ENCODE peak calls at places on chromosomes 13 and 19, in four cellular contexts. One of them, this sample, is unnamed.
A peak's percentile ranks its signal among the peaks of the same experiment; 100 is the strongest.

GRCh38 chr13:105338044-105338443 is 1197.4 kb downstream of the EFNB2 start:
- DNase-seq in left lung: no peak
- DNase-seq in A549: no peak
- DNase-seq in CD8-positive, alpha-beta memory T cell: no peak
- DNase-seq in this sample: no peak

GRCh38 chr19:4379383-4380253 is 20.7 kb downstream of the SH3GL1 start:
- DNase-seq in left lung: peak; percentile 74
- DNase-seq in CD8-positive, alpha-beta memory T cell: peak; percentile 17
- DNase-seq in A549: peak; percentile 27
- DNase-seq in this sample: no peak

GRCh38 chr13:47334173-47334572 is 437.3 kb upstream of the HTR2A start:
- DNase-seq in CD8-positive, alpha-beta memory T cell: no peak
- DNase-seq in left lung: no peak
- DNase-seq in A549: no peak
- DNase-seq in this sample: no peak

GRCh38 chr13:87498681-87499080 is 172.5 kb upstream of the SLITRK5 start:
- DNase-seq in left lung: no peak
- DNase-seq in CD8-positive, alpha-beta memory T cell: no peak
- DNase-seq in A549: no peak
- DNase-seq in this sample: no peak

GRCh38 chr19:54199401-54199800 is 1.3 kb upstream of the RPS9 start:
- DNase-seq in left lung: no peak
- DNase-seq in CD8-positive, alpha-beta memory T cell: no peak
- DNase-seq in A549: no peak
- DNase-seq in this sample: no peak

GRCh38 chr19:33472696-33473624 is 48.6 kb downstream of the PEPD start:
- DNase-seq in A549: no peak
- DNase-seq in CD8-positive, alpha-beta memory T cell: no peak
- DNase-seq in left lung: no peak
- DNase-seq in this sample: no peak

GRCh38 chr13:31334547-31334946 is 134.8 kb downstream of the B3GLCT start:
- DNase-seq in left lung: no peak
- DNase-seq in CD8-positive, alpha-beta memory T cell: no peak
- DNase-seq in A549: no peak
- DNase-seq in this sample: no peak

GRCh38 chr13:62687727-62688126 is 1272.1 kb upstream of the PCDH20 start:
- DNase-seq in A549: no peak
- DNase-seq in left lung: no peak
- DNase-seq in CD8-positive, alpha-beta memory T cell: no peak
- DNase-seq in this sample: no peak

GRCh38 chr19:14147797-14148605 is 11.6 kb upstream of the ASF1B start:
- DNase-seq in A549: peak; percentile 73
- DNase-seq in CD8-positive, alpha-beta memory T cell: peak; percentile 30
- DNase-seq in left lung: peak; percentile 64
- DNase-seq in this sample: peak; percentile 25

GRCh38 chr13:99995503-99996176 is 14.1 kb downstream of the ZIC2 start:
- DNase-seq in left lung: no peak
- DNase-seq in CD8-positive, alpha-beta memory T cell: no peak
- DNase-seq in A549: no peak
- DNase-seq in this sample: no peak

GRCh38 chr13:79810671-79811070 is 329.7 kb downstream of the NDFIP2 start:
- DNase-seq in CD8-positive, alpha-beta memory T cell: no peak
- DNase-seq in A549: peak; percentile 4
- DNase-seq in left lung: no peak
- DNase-seq in this sample: no peak

GRCh38 chr19:1860133-1860775 is 3.1 kb downstream of the KLF16 start:
- DNase-seq in left lung: peak; percentile 63
- DNase-seq in A549: no peak
- DNase-seq in CD8-positive, alpha-beta memory T cell: peak; percentile 54
- DNase-seq in this sample: peak; percentile 70
- H3K4me3 ChIP-seq in left lung: no peak overlapping the region
- H3K4me3 ChIP-seq in A549: peak overlapping the region; percentile 68
- H3K4me3 ChIP-seq in CD8-positive, alpha-beta memory T cell: no peak overlapping the region
- H3K4me3 ChIP-seq in this sample: peak overlapping the region; percentile 13

GRCh38 chr19:45576682-45577081 is 7.9 kb downstream of the OPA3 start:
- DNase-seq in A549: no peak
- DNase-seq in CD8-positive, alpha-beta memory T cell: no peak
- DNase-seq in left lung: no peak
- DNase-seq in this sample: no peak
- H3K27ac ChIP-seq in A549: peak overlapping the region; percentile 85
- H3K27ac ChIP-seq in CD8-positive, alpha-beta memory T cell: no peak overlapping the region
- H3K27ac ChIP-seq in left lung: peak overlapping the region; percentile 3
- H3K27ac ChIP-seq in this sample: no peak overlapping the region

DNA sequence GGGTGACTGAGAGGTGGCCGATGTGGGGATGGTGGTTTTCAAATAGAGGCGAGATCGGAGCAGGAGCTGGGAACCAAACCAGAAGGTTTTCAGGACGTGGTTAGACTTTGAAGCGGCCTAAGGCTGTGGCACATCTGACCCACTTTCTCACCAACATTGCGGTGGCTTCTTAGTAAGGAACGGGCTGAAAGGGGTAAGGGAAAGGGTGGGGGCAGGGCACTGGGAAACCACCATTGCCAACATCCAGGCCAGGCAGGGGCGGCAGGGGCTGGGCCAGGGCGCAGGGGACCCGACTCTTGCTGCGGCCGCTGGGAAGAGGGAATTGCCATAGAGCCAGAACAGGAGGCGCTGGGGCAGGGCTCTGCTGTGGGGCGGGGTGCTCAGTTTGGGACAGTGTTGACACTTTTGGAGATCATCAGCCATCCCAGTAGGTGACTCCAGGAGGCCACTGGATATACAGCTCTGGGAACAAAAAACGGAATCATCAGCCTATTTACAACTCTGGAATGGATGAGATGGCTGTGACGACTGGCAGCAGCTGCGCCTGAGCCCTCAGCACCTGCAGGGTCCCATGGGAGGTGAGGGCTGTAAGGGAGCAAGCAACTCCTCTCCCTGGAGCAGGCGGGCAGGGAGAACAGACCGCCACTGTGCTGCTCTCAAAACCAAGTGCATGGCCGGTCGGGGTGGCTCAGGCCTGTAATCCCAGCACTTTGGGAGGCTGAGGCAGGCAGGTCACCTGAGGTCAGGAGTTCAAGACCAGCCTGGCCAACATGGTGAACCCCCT is 52.2 kb downstream of the IRS2 start:
- DNase-seq in A549: no peak
- DNase-seq in CD8-positive, alpha-beta memory T cell: peak; percentile 20
- DNase-seq in left lung: no peak
- DNase-seq in this sample: no peak
- H3K4me3 ChIP-seq in A549: no peak overlapping the region
- H3K4me3 ChIP-seq in CD8-positive, alpha-beta memory T cell: no peak overlapping the region
- H3K4me3 ChIP-seq in left lung: no peak overlapping the region
- H3K4me3 ChIP-seq in this sample: no peak overlapping the region

GRCh38 chr13:94329754-94330551 is 149.5 kb downstream of the DCT start:
- DNase-seq in CD8-positive, alpha-beta memory T cell: no peak
- DNase-seq in A549: peak; percentile 15
- DNase-seq in left lung: no peak
- DNase-seq in this sample: no peak
- H3K27ac ChIP-seq in CD8-positive, alpha-beta memory T cell: no peak overlapping the region
- H3K27ac ChIP-seq in A549: peak overlapping the region; percentile 88
- H3K27ac ChIP-seq in left lung: no peak overlapping the region
- H3K27ac ChIP-seq in this sample: no peak overlapping the region